ENCODE peak calls at places on chromosomes 13 and 19, in eight cellular contexts. One of them, this sample, is unnamed.

GRCh38 chr19:2722541-2723344 is 1.6 kb upstream of the DIRAS1 start:
- DNase-seq in SK-N-SH: peak
- DNase-seq in T-helper 2 cell: no peak
- DNase-seq in caudate nucleus: no peak
- DNase-seq in activated T-cell treated with anti-CD3 and anti-CD28 coated beads, Interleukin-2, amount 50 U/mL, for 24 hours: no peak
- DNase-seq in activated CD4-positive, alpha-beta T cell treated with anti-CD3 and anti-CD28 coated beads, Interleukin-2, amount 50 U/mL, for 24 hours: no peak
- DNase-seq in smooth muscle cell of the brain vasculature: peak
- DNase-seq in left cardiac atrium: peak
- DNase-seq in this sample: no peak

GRCh38 chr19:14550201-14550754 is 20.9 kb downstream of the TECR start:
- DNase-seq in SK-N-SH: no peak
- DNase-seq in activated CD4-positive, alpha-beta T cell treated with anti-CD3 and anti-CD28 coated beads, Interleukin-2, amount 50 U/mL, for 24 hours: no peak
- DNase-seq in left cardiac atrium: no peak
- DNase-seq in smooth muscle cell of the brain vasculature: no peak
- DNase-seq in caudate nucleus: no peak
- DNase-seq in T-helper 2 cell: no peak
- DNase-seq in activated T-cell treated with anti-CD3 and anti-CD28 coated beads, Interleukin-2, amount 50 U/mL, for 24 hours: no peak
- DNase-seq in this sample: peak

GRCh38 chr19:33777753-33778088 is 18.9 kb upstream of the KCTD15 start:
- DNase-seq in smooth muscle cell of the brain vasculature: no peak
- DNase-seq in activated T-cell treated with anti-CD3 and anti-CD28 coated beads, Interleukin-2, amount 50 U/mL, for 24 hours: no peak
- DNase-seq in T-helper 2 cell: no peak
- DNase-seq in activated CD4-positive, alpha-beta T cell treated with anti-CD3 and anti-CD28 coated beads, Interleukin-2, amount 50 U/mL, for 24 hours: no peak
- DNase-seq in left cardiac atrium: no peak
- DNase-seq in caudate nucleus: no peak
- DNase-seq in SK-N-SH: no peak
- DNase-seq in this sample: no peak

GRCh38 chr19:54345938-54346386 is 7.0 kb upstream of the LILRA4 start:
- DNase-seq in left cardiac atrium: no peak
- DNase-seq in activated CD4-positive, alpha-beta T cell treated with anti-CD3 and anti-CD28 coated beads, Interleukin-2, amount 50 U/mL, for 24 hours: no peak
- DNase-seq in activated T-cell treated with anti-CD3 and anti-CD28 coated beads, Interleukin-2, amount 50 U/mL, for 24 hours: no peak
- DNase-seq in T-helper 2 cell: no peak
- DNase-seq in caudate nucleus: no peak
- DNase-seq in smooth muscle cell of the brain vasculature: no peak
- DNase-seq in SK-N-SH: no peak
- DNase-seq in this sample: no peak

GRCh38 chr19:29843180-29844051 is 31.6 kb downstream of the CCNE1 start:
- DNase-seq in smooth muscle cell of the brain vasculature: no peak
- DNase-seq in caudate nucleus: no peak
- DNase-seq in T-helper 2 cell: no peak
- DNase-seq in activated T-cell treated with anti-CD3 and anti-CD28 coated beads, Interleukin-2, amount 50 U/mL, for 24 hours: peak
- DNase-seq in left cardiac atrium: peak
- DNase-seq in SK-N-SH: no peak
- DNase-seq in activated CD4-positive, alpha-beta T cell treated with anti-CD3 and anti-CD28 coated beads, Interleukin-2, amount 50 U/mL, for 24 hours: no peak
- DNase-seq in this sample: no peak

GRCh38 chr19:27828781-27829275 is 1384.1 kb downstream of the UQCRFS1 start:
- DNase-seq in smooth muscle cell of the brain vasculature: no peak
- DNase-seq in SK-N-SH: no peak
- DNase-seq in activated CD4-positive, alpha-beta T cell treated with anti-CD3 and anti-CD28 coated beads, Interleukin-2, amount 50 U/mL, for 24 hours: no peak
- DNase-seq in caudate nucleus: no peak
- DNase-seq in left cardiac atrium: no peak
- DNase-seq in T-helper 2 cell: no peak
- DNase-seq in activated T-cell treated with anti-CD3 and anti-CD28 coated beads, Interleukin-2, amount 50 U/mL, for 24 hours: no peak
- DNase-seq in this sample: no peak

GRCh38 chr13:26919311-26919710 is 158.7 kb upstream of the GPR12 start:
- DNase-seq in SK-N-SH: no peak
- DNase-seq in left cardiac atrium: no peak
- DNase-seq in activated T-cell treated with anti-CD3 and anti-CD28 coated beads, Interleukin-2, amount 50 U/mL, for 24 hours: no peak
- DNase-seq in smooth muscle cell of the brain vasculature: no peak
- DNase-seq in activated CD4-positive, alpha-beta T cell treated with anti-CD3 and anti-CD28 coated beads, Interleukin-2, amount 50 U/mL, for 24 hours: no peak
- DNase-seq in T-helper 2 cell: no peak
- DNase-seq in caudate nucleus: no peak
- DNase-seq in this sample: no peak

GRCh38 chr19:36136975-36137686 is 2.7 kb upstream of the CAPNS1 start:
- DNase-seq in smooth muscle cell of the brain vasculature: no peak
- DNase-seq in activated T-cell treated with anti-CD3 and anti-CD28 coated beads, Interleukin-2, amount 50 U/mL, for 24 hours: no peak
- DNase-seq in SK-N-SH: no peak
- DNase-seq in caudate nucleus: no peak
- DNase-seq in T-helper 2 cell: no peak
- DNase-seq in activated CD4-positive, alpha-beta T cell treated with anti-CD3 and anti-CD28 coated beads, Interleukin-2, amount 50 U/mL, for 24 hours: no peak
- DNase-seq in left cardiac atrium: peak
- DNase-seq in this sample: peak

GRCh38 chr13:46160474-46161066 is 21.4 kb downstream of the LCP1 start:
- DNase-seq in T-helper 2 cell: no peak
- DNase-seq in left cardiac atrium: no peak
- DNase-seq in caudate nucleus: no peak
- DNase-seq in SK-N-SH: peak
- DNase-seq in activated T-cell treated with anti-CD3 and anti-CD28 coated beads, Interleukin-2, amount 50 U/mL, for 24 hours: no peak
- DNase-seq in smooth muscle cell of the brain vasculature: peak
- DNase-seq in activated CD4-positive, alpha-beta T cell treated with anti-CD3 and anti-CD28 coated beads, Interleukin-2, amount 50 U/mL, for 24 hours: peak
- DNase-seq in this sample: no peak

This sample was measured in dorsolateral prefrontal cortex.